ENCODE peak calls at places on chromosomes 1 and 21, in five cellular contexts. H is fibroblast of lung, U is HepG2, C is cardiac muscle cell, T is hepatocyte. Q is an unnamed sample.
A peak's percentile ranks its signal among the peaks of the same experiment; 100 is the strongest.

GRCh38 chr1:182235952-182236650 is 155.5 kb downstream of the GLUL start:
- DNase-seq in H (peak; percentile 45), T (peak; percentile 52), C (no peak), U (no peak), Q (no peak)

GRCh38 chr1:156435551-156436318 is 64.8 kb downstream of the MEF2D start:
- DNase-seq in H (peak; percentile 12), T (no peak), C (peak; percentile 25), U (no peak), Q (no peak)

GRCh38 chr1:3067671-3068399 is 1.2 kb upstream of the PRDM16 start:
- DNase-seq in H (no peak), T (no peak), C (no peak), U (no peak), Q (no peak)

GRCh38 chr1:158425020-158425419 is 1.0 kb downstream of the OR10K2 start:
- DNase-seq in C (no peak), T (no peak), U (no peak), H (no peak), Q (no peak)

GRCh38 chr1:82139751-82140468 is 339.2 kb downstream of the ADGRL2 start:
- DNase-seq in C (peak; percentile 6), U (no peak), H (no peak), T (no peak), Q (no peak)

GRCh38 chr1:59150537-59151386 is 146.1 kb upstream of the FGGY start:
- DNase-seq in T (peak; percentile 90), H (peak; percentile 100), U (peak; percentile 44), C (peak; percentile 98), Q (peak; percentile 92)

GRCh38 chr21:42120056-42120903 is 49.2 kb downstream of the UMODL1 start:
- DNase-seq in H (no peak), T (peak; percentile 50), U (peak; percentile 83), C (no peak), Q (no peak)

GRCh38 chr1:111559736-111560279 is 56.4 kb upstream of the ADORA3 start:
- DNase-seq in U (peak; percentile 93), H (peak; percentile 92), C (peak; percentile 33), T (no peak), Q (no peak)

GRCh38 chr21:15761508-15762100 is 31.8 kb downstream of the USP25 start:
- DNase-seq in C (no peak), T (peak; percentile 32), U (peak; percentile 59), H (no peak), Q (no peak)

GRCh38 chr1:242237051-242237450 is 238.2 kb upstream of the MAP1LC3C start:
- DNase-seq in T (no peak), H (no peak), U (no peak), C (no peak), Q (no peak)

GRCh38 chr1:210259496-210259895 is 26.9 kb downstream of the SERTAD4 start:
- DNase-seq in T (no peak), H (peak; percentile 96), U (no peak), C (peak; percentile 58), Q (no peak)

GRCh38 chr1:109115685-109116084 is 1.8 kb downstream of the ELAPOR1 start:
- DNase-seq in U (no peak), H (no peak), C (no peak), T (no peak), Q (no peak)

GRCh38 chr1:172269084-172269483 is 151.4 kb upstream of the C1orf105 start:
- DNase-seq in T (no peak), C (no peak), U (peak; percentile 82), H (no peak), Q (no peak)

GRCh38 chr1:204902674-204903073 is 32.0 kb downstream of the NFASC start:
- DNase-seq in T (no peak), U (no peak), C (no peak), H (no peak), Q (no peak)
- H3K4me3 ChIP-seq in T (no peak overlapping the region), U (no peak overlapping the region), C (no peak overlapping the region), H (no peak overlapping the region), Q (no peak overlapping the region)

GRCh38 chr1:113890816-113891215 is 3.4 kb upstream of the BCL2L15 start:
- DNase-seq in U (no peak), H (no peak), T (no peak), C (no peak), Q (no peak)

GRCh38 chr1:113887776-113888175 is 395 bp upstream of the BCL2L15 start:
- DNase-seq in C (no peak), H (no peak), T (no peak), U (no peak), Q (no peak)

GRCh38 chr1:113886417-113887391 is 677 bp downstream of the BCL2L15 start:
- DNase-seq in T (no peak), U (no peak), H (no peak), C (no peak), Q (no peak)

GRCh38 chr1:113891631-113892220 is 4.3 kb upstream of the BCL2L15 start:
- DNase-seq in U (no peak), C (no peak), H (no peak), T (no peak), Q (no peak)

DNA sequence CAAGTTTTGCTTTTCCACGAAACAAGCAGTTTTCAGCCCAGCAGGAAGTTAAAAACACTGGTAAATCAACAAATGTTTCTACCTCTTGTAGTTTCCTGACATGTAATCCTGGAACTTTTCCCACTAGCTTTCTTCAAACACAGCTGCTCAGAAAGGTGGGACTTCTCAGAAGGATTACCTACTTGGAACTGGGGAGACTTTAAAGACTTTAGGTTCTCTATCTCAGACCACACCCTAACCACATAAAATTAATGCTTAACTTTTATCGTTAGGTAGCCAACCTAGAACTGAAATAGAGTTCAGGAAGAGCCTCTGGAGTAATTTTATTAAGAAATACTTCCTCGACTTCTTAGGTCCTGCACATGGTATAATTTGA is at the start of gene BCL2L15:
- DNase-seq in U (no peak), T (no peak), H (no peak), C (no peak), Q (no peak)
- H3K27ac ChIP-seq in U (no peak within 1 kb of the TSS), T (peak within 1 kb of the TSS; percentile 35), H (no peak within 1 kb of the TSS), C (no peak within 1 kb of the TSS), Q (no peak within 1 kb of the TSS)

GRCh38 chr1:206658264-206658980 is 23.1 kb downstream of the DYRK3 start:
- DNase-seq in T (peak; percentile 48), U (no peak), H (no peak), C (peak; percentile 32), Q (no peak)
- H3K4me3 ChIP-seq in T (no peak overlapping the region), U (no peak overlapping the region), H (no peak overlapping the region), C (no peak overlapping the region), Q (peak overlapping the region; percentile 54)

DNA sequence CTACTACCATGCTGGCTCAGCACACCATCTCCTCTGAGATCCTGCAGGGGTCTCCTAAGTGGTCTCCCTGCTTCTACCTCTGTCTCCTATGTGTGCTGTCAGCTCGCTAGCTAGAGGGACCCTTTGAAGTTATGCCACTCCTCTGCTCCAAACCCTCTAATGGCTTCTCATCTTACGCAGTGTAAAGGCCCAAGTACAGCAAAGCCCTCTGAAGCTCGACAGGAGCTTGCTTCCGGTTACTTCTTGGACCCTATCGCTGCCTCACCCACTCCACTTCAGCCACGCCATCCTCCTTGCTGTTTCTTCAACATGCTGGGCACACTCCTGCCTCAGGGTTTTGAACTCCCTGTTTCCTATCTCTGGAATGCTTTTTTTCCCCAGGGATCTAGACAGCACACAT is 102.2 kb upstream of the F3 start:
- DNase-seq in C (no peak), T (no peak), H (no peak), U (no peak), Q (no peak)
- H3K27ac ChIP-seq in C (no peak overlapping the region), T (peak overlapping the region; percentile 74), H (no peak overlapping the region), U (no peak overlapping the region), Q (no peak overlapping the region)

DNA sequence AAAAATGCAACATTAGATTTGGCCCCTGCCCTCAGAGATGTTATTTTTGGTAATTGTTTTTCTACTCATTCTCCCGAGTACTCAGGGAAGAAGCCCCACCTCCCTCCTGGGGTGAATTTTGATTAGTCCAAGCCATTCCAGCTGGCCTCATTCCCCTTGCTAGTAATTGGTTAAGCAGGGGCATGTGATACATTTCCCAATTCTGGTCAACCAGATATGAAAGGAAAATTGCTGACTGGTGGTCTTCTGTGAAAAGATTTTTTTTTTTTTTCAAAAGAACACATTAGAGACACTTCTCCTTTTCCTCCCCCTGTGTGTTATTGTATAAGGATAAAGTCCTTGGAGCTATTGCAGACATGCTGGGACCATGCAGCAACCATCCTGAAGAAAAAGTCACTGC is 71.1 kb upstream of the AKT3 start:
- DNase-seq in T (no peak), C (no peak), U (no peak), H (no peak), Q (no peak)
- H3K4me3 ChIP-seq in T (no peak overlapping the region), C (no peak overlapping the region), U (no peak overlapping the region), H (no peak overlapping the region), Q (no peak overlapping the region)

DNA sequence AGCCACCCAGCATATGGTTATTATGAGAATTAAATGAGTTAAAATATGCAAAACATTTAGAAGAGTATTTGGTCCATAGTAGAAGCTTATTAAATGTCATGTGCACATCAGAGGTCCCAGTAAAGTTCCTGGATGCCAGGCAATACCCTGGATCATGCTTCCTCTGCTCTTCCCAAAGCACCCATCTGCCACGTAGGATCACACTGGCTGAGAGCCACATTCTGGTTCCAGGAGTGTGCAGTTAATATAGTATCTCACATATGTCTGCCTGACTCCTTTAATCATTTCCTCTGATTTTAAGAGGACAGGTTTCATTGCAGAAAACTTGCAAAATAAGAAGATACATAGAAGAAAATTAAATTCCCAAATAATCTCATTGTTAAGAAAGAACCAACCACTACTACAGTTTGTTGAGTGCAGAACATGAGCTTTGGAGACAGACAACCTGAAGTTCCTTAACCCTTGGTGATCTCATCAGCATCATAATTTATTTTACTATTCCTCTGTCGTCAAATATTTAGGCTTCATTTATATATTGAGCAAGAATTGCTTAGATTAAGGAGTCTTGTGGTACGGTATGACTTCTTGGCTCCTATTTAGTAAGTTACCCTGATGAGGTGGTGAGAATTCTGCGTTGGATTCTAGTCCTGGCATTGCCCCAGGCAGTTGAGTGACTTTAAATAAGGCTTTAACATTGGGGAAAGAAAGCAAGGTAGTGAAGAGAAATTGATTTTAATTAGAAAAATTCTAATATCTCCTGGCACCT is 12.3 kb downstream of the SGIP1 start:
- DNase-seq in C (no peak), T (no peak), H (no peak), U (no peak), Q (no peak)
- H3K27ac ChIP-seq in C (no peak overlapping the region), T (no peak overlapping the region), H (no peak overlapping the region), U (no peak overlapping the region), Q (no peak overlapping the region)

DNA sequence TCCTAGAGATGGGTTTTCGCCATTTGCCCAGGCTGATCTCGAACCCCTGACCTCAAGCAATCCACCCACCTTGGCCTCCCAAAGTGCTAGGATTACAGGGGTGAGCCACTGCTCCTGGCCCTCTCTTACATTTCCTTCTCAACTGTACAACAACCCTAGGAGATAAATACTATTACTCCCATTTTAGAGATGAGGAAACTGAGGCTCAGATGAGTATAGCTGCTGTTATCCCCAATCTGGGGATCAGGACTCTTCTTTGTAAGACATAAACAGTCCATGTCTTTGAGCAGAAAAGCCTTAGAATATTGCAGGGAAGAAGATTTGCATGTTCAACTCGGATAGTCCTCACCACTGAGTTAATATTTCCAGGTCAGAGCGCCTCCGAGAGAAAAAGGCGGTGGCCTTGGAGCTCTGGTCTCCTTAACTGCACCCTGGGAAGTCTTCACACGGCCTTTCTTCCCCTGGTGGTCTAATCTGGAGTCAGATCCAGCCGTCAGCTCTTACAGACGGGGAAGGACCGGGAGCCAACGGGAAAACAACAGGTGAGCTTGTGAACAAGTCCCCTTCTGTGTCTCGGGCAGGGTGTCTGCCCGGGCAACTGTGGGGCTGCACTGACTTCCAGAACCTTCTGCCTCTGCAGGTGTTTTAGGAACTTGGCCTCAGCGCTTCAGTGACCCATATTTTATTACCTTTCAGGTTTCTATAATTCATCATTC is 5.9 kb upstream of the OLIG1 start:
- DNase-seq in H (no peak), C (no peak), U (no peak), T (no peak), Q (no peak)
- H3K4me3 ChIP-seq in H (no peak overlapping the region), C (no peak overlapping the region), U (no peak overlapping the region), T (no peak overlapping the region), Q (no peak overlapping the region)

GRCh38 chr1:5885471-5886139 is 106.6 kb downstream of the NPHP4 start:
- DNase-seq in C (no peak), H (no peak), T (no peak), U (no peak), Q (no peak)
- H3K27ac ChIP-seq in C (no peak overlapping the region), H (no peak overlapping the region), T (no peak overlapping the region), U (no peak overlapping the region), Q (no peak overlapping the region)

GRCh38 chr1:54046671-54047383 is 6.2 kb downstream of the TMEM59 start:
- DNase-seq in T (no peak), U (no peak), C (no peak), H (peak; percentile 20), Q (no peak)
- H3K4me3 ChIP-seq in T (no peak overlapping the region), U (no peak overlapping the region), C (no peak overlapping the region), H (no peak overlapping the region), Q (no peak overlapping the region)

Q was measured in coronary artery.